ENCODE peak calls at places on chromosomes 4 and X, in six cellular contexts. W, O, J, I, Y and Z are unnamed samples.

GRCh38 chrX:69055193-69055592 is 110.1 kb downstream of the PJA1 start:
- DNase-seq in O (no peak), W (peak), J (no peak), I (no peak), Y (no peak), Z (no peak)

GRCh38 chr4:183012862-183013855 is 85.9 kb upstream of the WWC2 start:
- DNase-seq in Y (no peak), W (peak), I (no peak), J (no peak), O (no peak), Z (no peak)

GRCh38 chr4:145732895-145733880 is 53.2 kb downstream of the C4orf51 start:
- DNase-seq in O (peak), I (peak), W (peak), Y (peak), J (peak), Z (peak)

GRCh38 chr4:8615366-8615765 is 22.8 kb downstream of the CPZ start:
- DNase-seq in O (no peak), J (peak), W (no peak), I (no peak), Y (no peak), Z (peak)

GRCh38 chrX:153438522-153438921 is 7.3 kb downstream of the TREX2 start:
- DNase-seq in J (no peak), W (no peak), Y (peak), I (peak), O (no peak), Z (no peak)

GRCh38 chr4:173504181-173504503 is 25.9 kb downstream of the HAND2 start:
- DNase-seq in W (no peak), O (no peak), I (no peak), J (no peak), Y (no peak), Z (no peak)

GRCh38 chr4:47837582-47838294 is at the start of gene CORIN:
- DNase-seq in I (no peak), Y (no peak), O (no peak), W (no peak), J (peak), Z (no peak)

GRCh38 chrX:20989361-20989760 is 384.9 kb upstream of the CNKSR2 start:
- DNase-seq in Y (no peak), I (no peak), W (no peak), O (no peak), J (no peak), Z (no peak)

GRCh38 chr4:186932196-186932595 is 208.5 kb upstream of the FAT1 start:
- DNase-seq in J (no peak), O (no peak), W (no peak), Y (no peak), I (no peak), Z (no peak)

GRCh38 chrX:45668686-45669443 is 468.2 kb upstream of the DIPK2B start:
- DNase-seq in O (peak), I (peak), J (no peak), W (no peak), Y (peak), Z (no peak)

GRCh38 chr4:10025230-10025806 is 4.0 kb upstream of the SLC2A9 start:
- DNase-seq in W (no peak), O (no peak), Y (no peak), I (no peak), J (no peak), Z (no peak)

GRCh38 chrX:134186362-134187121 is 50.4 kb upstream of the CCDC160 start:
- DNase-seq in W (no peak), I (no peak), Y (no peak), O (peak), J (no peak), Z (no peak)

GRCh38 chrX:154855256-154855655 is 20.8 kb upstream of the SMIM9 start:
- DNase-seq in Y (no peak), J (no peak), I (no peak), W (no peak), O (no peak), Z (no peak)

GRCh38 chr4:107814758-107815552 is 9.8 kb upstream of the SGMS2 start:
- DNase-seq in O (no peak), J (no peak), Y (peak), I (no peak), W (no peak), Z (no peak)

GRCh38 chrX:58025979-58026378 is 115.7 kb upstream of the ZXDA start:
- DNase-seq in O (peak), I (peak), W (peak), J (no peak), Y (peak), Z (no peak)

GRCh38 chrX:50813843-50814661 is at the start of gene SHROOM4:
- DNase-seq in I (no peak), J (peak), W (peak), Y (peak), O (peak), Z (peak)

GRCh38 chrX:12425496-12425895 is 287.2 kb downstream of the FRMPD4 start:
- DNase-seq in W (no peak), I (no peak), Y (no peak), J (no peak), O (no peak), Z (no peak)

GRCh38 chrX:72110051-72110926 is 21.4 kb downstream of the RTL5 start:
- DNase-seq in I (no peak), O (no peak), W (no peak), J (peak), Y (no peak), Z (no peak)

GRCh38 chr4:110589297-110589696 is 33.6 kb downstream of the PITX2 start:
- DNase-seq in J (no peak), I (no peak), Y (peak), O (no peak), W (no peak), Z (no peak)

GRCh38 chr4:124111922-124112321 is 600.6 kb downstream of the ANKRD50 start:
- DNase-seq in O (peak), Y (peak), J (no peak), W (no peak), I (peak), Z (no peak)

GRCh38 chrX:107135965-107136307 is 17.3 kb upstream of the RBM41 start:
- DNase-seq in O (no peak), I (no peak), W (no peak), J (no peak), Y (no peak), Z (no peak)

GRCh38 chrX:129478516-129478915 is 44.8 kb downstream of the SMARCA1 start:
- DNase-seq in I (no peak), Y (no peak), O (no peak), W (no peak), J (no peak), Z (no peak)

GRCh38 chr4:187084696-187085095 is 361.0 kb upstream of the FAT1 start:
- DNase-seq in Y (no peak), I (no peak), J (no peak), O (no peak), W (no peak), Z (no peak)

GRCh38 chr4:168712316-168712855 is 215.5 kb downstream of the PALLD start:
- DNase-seq in I (no peak), J (no peak), O (no peak), Y (peak), W (no peak), Z (no peak)

GRCh38 chr4:186936496-186937375 is 213.1 kb upstream of the FAT1 start:
- DNase-seq in W (no peak), O (peak), I (no peak), J (no peak), Y (peak), Z (no peak)

GRCh38 chr4:78672441-78672815 is 103.7 kb upstream of the BMP2K start:
- DNase-seq in O (no peak), Y (no peak), W (no peak), I (no peak), J (no peak), Z (no peak)
- H3K27ac ChIP-seq in O (no peak), Y (no peak), W (no peak), I (no peak), J (no peak), Z (no peak)

GRCh38 chr4:132958457-132959263 is 190.4 kb upstream of the PCDH10 start:
- DNase-seq in J (no peak), O (no peak), W (no peak), Y (no peak), I (no peak), Z (no peak)
- H3K27ac ChIP-seq in J (no peak), O (no peak), W (no peak), Y (no peak), I (no peak), Z (no peak)

GRCh38 chr4:101155859-101156430 is 191.4 kb downstream of the PPP3CA start:
- DNase-seq in J (no peak), W (no peak), I (no peak), Y (no peak), O (no peak), Z (no peak)
- H3K27ac ChIP-seq in J (no peak), W (no peak), I (no peak), Y (no peak), O (peak), Z (no peak)

DNA sequence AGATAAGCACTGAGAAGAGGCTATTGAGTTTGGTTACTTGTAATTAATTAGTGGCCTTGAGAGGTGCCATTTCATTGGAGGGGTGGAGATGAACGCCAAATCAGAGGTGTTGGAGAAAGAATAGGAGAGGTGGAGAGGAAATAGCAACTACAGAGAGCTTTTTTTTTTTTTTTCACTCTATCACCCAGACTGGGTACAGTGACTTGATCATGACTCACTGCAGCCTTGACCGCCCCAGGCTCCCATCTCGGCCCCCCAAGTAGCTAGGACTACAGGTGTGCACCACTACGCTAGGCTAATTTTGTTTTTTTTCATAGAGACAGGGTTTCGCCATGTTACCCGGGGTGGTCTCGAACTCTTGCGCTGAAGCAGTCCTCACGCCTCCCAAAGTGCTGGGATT is 5.2 kb downstream of the NHS start:
- DNase-seq in Y (no peak), J (no peak), O (peak), I (no peak), W (no peak), Z (no peak)
- H3K27ac ChIP-seq in Y (no peak), J (no peak), O (no peak), I (no peak), W (no peak), Z (no peak)

GRCh38 chrX:143635915-143636314 is at the start of gene SLITRK4:
- DNase-seq in O (no peak), J (no peak), W (peak), I (no peak), Y (no peak), Z (no peak)

GRCh38 chrX:143634701-143635442 is 1.0 kb downstream of the SLITRK4 start:
- DNase-seq in W (no peak), O (no peak), Y (no peak), I (no peak), J (peak), Z (no peak)

GRCh38 chrX:143633530-143634372 is 2.1 kb downstream of the SLITRK4 start:
- DNase-seq in O (no peak), J (peak), Y (no peak), W (peak), I (no peak), Z (no peak)

GRCh38 chrX:143634373-143634685 is 1.6 kb downstream of the SLITRK4 start:
- DNase-seq in I (no peak), Y (no peak), J (peak), O (no peak), W (no peak), Z (no peak)

DNA sequence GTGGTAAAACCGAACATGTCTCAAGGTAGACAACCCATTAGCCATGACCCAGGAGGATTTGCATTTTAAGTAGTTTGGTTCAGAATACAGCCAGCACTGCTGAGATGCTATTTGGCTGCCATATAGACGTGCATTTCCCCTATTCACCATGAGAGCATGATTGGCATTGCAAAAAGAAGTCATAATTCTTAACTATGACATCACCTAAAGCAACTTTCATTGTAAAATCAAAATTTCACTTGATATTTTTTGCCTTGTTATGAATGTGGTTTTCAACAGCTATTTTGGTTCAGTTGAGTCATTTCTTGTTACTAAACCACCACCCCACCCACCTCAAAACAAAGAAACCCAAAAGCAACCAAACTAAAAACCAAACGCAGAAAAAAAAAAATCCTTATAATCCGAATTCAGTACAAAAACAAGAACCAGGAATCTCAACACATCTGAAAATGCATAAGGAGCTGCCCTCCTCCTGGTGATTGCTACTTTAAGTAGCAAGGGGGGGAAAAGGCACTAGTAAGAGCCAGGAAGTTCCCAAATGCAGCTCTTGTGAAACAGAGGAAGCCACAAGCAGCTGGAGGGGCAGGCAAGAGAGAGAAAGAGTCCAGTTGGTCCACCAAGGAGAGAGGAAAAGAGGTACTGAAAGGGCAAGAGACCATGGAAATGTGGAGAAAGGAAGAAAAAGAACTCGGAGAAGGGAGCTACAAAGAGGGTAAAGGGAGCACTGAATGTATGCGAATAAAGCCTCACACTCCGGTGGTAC is 3.1 kb downstream of the SLITRK4 start:
- DNase-seq in J (no peak), O (no peak), W (no peak), Y (no peak), I (no peak), Z (no peak)
- H3K27ac ChIP-seq in J (no peak), O (no peak), W (no peak), Y (no peak), I (no peak), Z (no peak)

GRCh38 chrX:29487714-29488113 is 727.6 kb upstream of the MAGEB2 start:
- DNase-seq in W (no peak), O (no peak), J (no peak), Y (no peak), I (no peak), Z (no peak)
- H3K27ac ChIP-seq in W (no peak), O (no peak), J (no peak), Y (no peak), I (no peak), Z (no peak)